ENCODE peak calls at places on chromosomes 7 and 10, in nine cellular contexts. Y, B, V, F, H, E, K, Q and J are unnamed samples.

GRCh38 chr10:71241114-71241898 is 28.9 kb downstream of the UNC5B start:
- DNase-seq in Y (no peak), B (no peak), V (no peak), F (no peak), H (no peak), E (no peak), K (no peak), Q (no peak), J (no peak)

GRCh38 chr10:61031341-61031740 is 87.4 kb upstream of the RHOBTB1 start:
- DNase-seq in Y (no peak), B (no peak), V (no peak), F (no peak), H (no peak), E (no peak), K (no peak), Q (no peak), J (no peak)

GRCh38 chr10:29104661-29105369 is 184.1 kb upstream of the LYZL1 start:
- DNase-seq in Y (no peak), B (no peak), V (no peak), F (no peak), H (peak), E (no peak), K (no peak), Q (no peak), J (no peak)

GRCh38 chr7:130893441-130893894 is 159.5 kb upstream of the KLF14 start:
- DNase-seq in Y (no peak), B (peak), V (no peak), F (peak), H (no peak), E (no peak), K (no peak), Q (no peak), J (no peak)

GRCh38 chr10:78415111-78415510 is 381.4 kb downstream of the RPS24 start:
- DNase-seq in Y (no peak), B (no peak), V (no peak), F (no peak), H (no peak), E (no peak), K (no peak), Q (no peak), J (no peak)

GRCh38 chr10:131222986-131223385 is 88.5 kb downstream of the TCERG1L start:
- DNase-seq in Y (no peak), B (no peak), V (no peak), F (no peak), H (no peak), E (no peak), K (no peak), Q (no peak), J (no peak)

GRCh38 chr10:131737543-131738395 is 163.0 kb upstream of the PPP2R2D start:
- DNase-seq in Y (no peak), B (no peak), V (no peak), F (no peak), H (no peak), E (no peak), K (no peak), Q (peak), J (no peak)

GRCh38 chr10:99369551-99369950 is 40.4 kb downstream of the CNNM1 start:
- DNase-seq in Y (no peak), B (no peak), V (no peak), F (no peak), H (no peak), E (no peak), K (no peak), Q (no peak), J (no peak)

GRCh38 chr7:27187702-27188665 is 3.0 kb upstream of the HOXA11 start:
- DNase-seq in Y (peak), B (no peak), V (peak), F (peak), H (no peak), E (no peak), K (no peak), Q (peak), J (no peak)

GRCh38 chr10:97607076-97607635 is 17.6 kb downstream of the C10orf62 start:
- DNase-seq in Y (no peak), B (no peak), V (no peak), F (no peak), H (no peak), E (no peak), K (no peak), Q (no peak), J (no peak)

GRCh38 chr10:110425684-110426293 is 71.9 kb upstream of the DUSP5 start:
- DNase-seq in Y (no peak), B (peak), V (no peak), F (no peak), H (peak), E (peak), K (no peak), Q (no peak), J (no peak)

GRCh38 chr7:7972927-7973594 is 4.5 kb downstream of the GLCCI1 start:
- DNase-seq in Y (no peak), B (no peak), V (no peak), F (no peak), H (no peak), E (no peak), K (no peak), Q (no peak), J (no peak)
- H3K4me3 ChIP-seq in Y (no peak), B (no peak), V (no peak), F (no peak), H (no peak), E (no peak), K (no peak), Q (no peak), J (no peak)

DNA sequence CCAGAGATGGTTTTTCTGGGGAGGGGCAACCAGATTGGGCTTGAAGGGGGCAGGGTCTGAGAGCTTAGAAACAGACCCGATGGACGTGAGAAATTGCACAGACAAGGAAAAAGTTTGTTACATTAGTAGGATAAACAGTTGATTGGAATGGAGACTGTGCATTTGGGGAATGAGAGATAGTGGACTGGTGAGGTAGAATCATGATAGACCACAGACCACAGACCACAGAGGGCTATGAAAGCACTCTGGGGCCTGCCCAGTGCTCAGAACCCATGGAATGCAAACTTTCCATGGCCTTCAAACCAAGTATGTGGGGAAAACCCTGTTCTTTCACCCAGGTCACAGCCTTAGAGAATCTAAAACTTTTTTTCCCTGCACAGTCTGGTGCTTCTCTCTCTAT is 210.0 kb downstream of the ZNF365 start:
- DNase-seq in Y (no peak), B (no peak), V (no peak), F (no peak), H (no peak), E (peak), K (no peak), Q (no peak), J (no peak)
- H3K27ac ChIP-seq in Y (no peak), B (no peak), V (no peak), F (no peak), H (no peak), E (peak), K (no peak), Q (no peak), J (peak)

GRCh38 chr10:114384601-114385000 is 19.7 kb downstream of the AFAP1L2 start:
- DNase-seq in Y (no peak), B (no peak), V (no peak), F (no peak), H (no peak), E (no peak), K (no peak), Q (no peak), J (no peak)

GRCh38 chr10:114386446-114386845 is 17.9 kb downstream of the AFAP1L2 start:
- DNase-seq in Y (no peak), B (no peak), V (no peak), F (no peak), H (no peak), E (no peak), K (no peak), Q (no peak), J (no peak)

GRCh38 chr10:114389429-114389828 is 14.9 kb downstream of the AFAP1L2 start:
- DNase-seq in Y (no peak), B (peak), V (no peak), F (peak), H (peak), E (no peak), K (no peak), Q (peak), J (no peak)

GRCh38 chr10:114388275-114388674 is 16.0 kb downstream of the AFAP1L2 start:
- DNase-seq in Y (no peak), B (no peak), V (no peak), F (no peak), H (no peak), E (no peak), K (no peak), Q (no peak), J (no peak)

DNA sequence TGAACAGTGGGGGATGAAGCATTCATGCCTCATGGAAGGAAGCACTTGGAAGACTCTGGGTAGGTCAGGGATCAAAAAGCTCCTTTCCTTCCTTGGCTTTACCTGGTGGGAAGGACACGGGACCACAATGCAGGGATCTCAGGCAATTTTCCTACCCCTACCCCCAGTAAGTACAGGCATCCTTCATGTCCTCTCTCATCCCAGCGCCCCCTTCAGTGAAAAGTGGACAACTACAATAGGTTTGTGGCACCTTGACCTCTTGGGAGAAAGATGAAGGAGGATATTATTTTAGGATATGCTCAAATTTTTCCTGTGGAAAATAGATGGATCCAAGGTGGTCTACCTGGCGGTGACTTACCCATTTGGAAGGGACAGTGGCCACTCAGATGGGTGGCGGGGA is 16.5 kb downstream of the AFAP1L2 start:
- DNase-seq in Y (no peak), B (no peak), V (no peak), F (no peak), H (no peak), E (no peak), K (no peak), Q (no peak), J (no peak)
- TF ChIP-seq CTCF in Y (peak), B (no peak), V (no peak), F (no peak), H (no peak), E (no peak), K (peak), Q (no peak), J (no peak)

GRCh38 chr7:19900118-19900517 is 126.7 kb upstream of the TMEM196 start:
- DNase-seq in Y (no peak), B (no peak), V (no peak), F (no peak), H (no peak), E (no peak), K (no peak), Q (no peak), J (no peak)
- H3K4me3 ChIP-seq in Y (no peak), B (no peak), V (no peak), F (no peak), H (no peak), E (no peak), K (no peak), Q (no peak), J (no peak)

GRCh38 chr7:24891173-24891787 is 88.7 kb downstream of the OSBPL3 start:
- DNase-seq in Y (no peak), B (no peak), V (no peak), F (no peak), H (no peak), E (no peak), K (no peak), Q (no peak), J (no peak)

GRCh38 chr7:24898691-24899090 is 81.3 kb downstream of the OSBPL3 start:
- DNase-seq in Y (no peak), B (no peak), V (no peak), F (no peak), H (no peak), E (no peak), K (no peak), Q (no peak), J (no peak)

GRCh38 chr7:24899905-24900304 is 80.1 kb downstream of the OSBPL3 start:
- DNase-seq in Y (no peak), B (no peak), V (no peak), F (no peak), H (no peak), E (no peak), K (no peak), Q (no peak), J (no peak)

GRCh38 chr7:24894670-24895221 is 85.2 kb downstream of the OSBPL3 start:
- DNase-seq in Y (no peak), B (no peak), V (no peak), F (no peak), H (no peak), E (no peak), K (no peak), Q (no peak), J (no peak)

DNA sequence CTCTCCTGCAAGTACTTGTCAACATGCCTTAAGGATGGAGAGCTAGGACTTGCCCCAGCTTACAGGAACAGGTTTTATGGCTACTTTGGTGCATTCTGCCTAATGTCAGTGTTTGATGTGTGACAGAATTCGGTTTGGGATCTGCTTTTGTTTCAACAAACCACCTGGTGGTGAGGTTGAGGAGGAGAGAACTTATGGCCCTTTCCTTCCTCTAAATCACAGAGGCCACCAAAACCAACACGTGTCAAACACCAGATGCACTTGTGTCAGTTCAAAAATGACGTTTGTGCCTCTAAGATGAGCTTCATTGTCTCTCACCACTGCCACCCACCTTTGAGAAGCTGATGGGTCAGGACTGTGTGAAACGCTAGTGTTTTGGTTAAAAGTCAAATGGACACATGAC is 83.9 kb downstream of the OSBPL3 start:
- DNase-seq in Y (no peak), B (no peak), V (no peak), F (no peak), H (no peak), E (no peak), K (no peak), Q (no peak), J (no peak)
- H3K27ac ChIP-seq in Y (no peak), B (no peak), V (no peak), F (no peak), H (no peak), E (no peak), K (no peak), Q (no peak), J (no peak)

GRCh38 chr7:52911326-52911725 is 124.1 kb upstream of the POM121L12 start:
- DNase-seq in Y (no peak), B (no peak), V (no peak), F (no peak), H (no peak), E (no peak), K (no peak), Q (no peak), J (no peak)

GRCh38 chr7:52911795-52912194 is 123.6 kb upstream of the POM121L12 start:
- DNase-seq in Y (no peak), B (no peak), V (no peak), F (no peak), H (no peak), E (no peak), K (no peak), Q (no peak), J (no peak)

GRCh38 chr7:52909935-52910334 is 125.5 kb upstream of the POM121L12 start:
- DNase-seq in Y (no peak), B (no peak), V (no peak), F (no peak), H (no peak), E (no peak), K (no peak), Q (no peak), J (no peak)
- TF ChIP-seq CTCF in Y (no peak), B (no peak), V (no peak), F (no peak), H (no peak), E (no peak), K (no peak), Q (no peak), J (no peak)